ENCODE peak calls at places on chromosomes 1 and 21, in ten cellular contexts. N is CD8-positive, alpha-beta T cell; P is upper lobe of right lung; I is fibroblast of pulmonary artery; V is colonic mucosa; W is fibroblast of the aortic adventitia; D is GM12865; C is AG10803; L is CD4-positive, alpha-beta T cell; G is astrocyte of the cerebellum. E is an unnamed sample.

GRCh38 chr21:15825699-15826098 is 95.9 kb downstream of the USP25 start:
- DNase-seq in L (no peak), G (no peak), P (no peak), D (no peak), W (no peak), V (no peak), C (no peak), I (no peak), N (no peak), E (no peak)

GRCh38 chr1:213123087-213123486 is 72.0 kb downstream of the RPS6KC1 start:
- DNase-seq in I (no peak), V (no peak), W (no peak), N (no peak), D (no peak), L (no peak), G (no peak), P (no peak), C (no peak), E (no peak)

GRCh38 chr1:62782197-62782886 is 1.6 kb upstream of the ATG4C start:
- DNase-seq in I (peak), C (peak), L (no peak), N (no peak), W (peak), P (no peak), V (no peak), D (no peak), G (peak), E (no peak)

GRCh38 chr1:164602480-164603093 is 43.6 kb downstream of the PBX1 start:
- DNase-seq in W (peak), D (no peak), P (peak), I (peak), L (no peak), N (no peak), G (peak), C (peak), V (peak), E (no peak)

GRCh38 chr1:192610114-192610958 is 25.6 kb upstream of the RGS13 start:
- DNase-seq in D (peak), W (peak), N (no peak), P (no peak), C (peak), I (peak), G (peak), L (no peak), V (no peak), E (peak)

GRCh38 chr1:192589813-192590212 is 14.2 kb downstream of the RGS1 start:
- DNase-seq in D (no peak), G (no peak), W (peak), L (no peak), V (no peak), I (peak), N (no peak), P (no peak), C (peak), E (no peak)

GRCh38 chr21:41170442-41170841 is 2.5 kb downstream of the BACE2 start:
- DNase-seq in D (peak), I (peak), W (peak), N (no peak), P (no peak), G (no peak), V (peak), C (peak), L (no peak), E (no peak)

GRCh38 chr21:35232545-35233176 is 183.6 kb upstream of the RUNX1 start:
- DNase-seq in N (no peak), C (peak), P (no peak), W (peak), I (peak), L (no peak), G (peak), V (no peak), D (no peak), E (no peak)

GRCh38 chr1:90704817-90705216 is 12.3 kb downstream of the BARHL2 start:
- DNase-seq in V (no peak), I (no peak), L (no peak), G (no peak), D (no peak), P (no peak), C (no peak), W (no peak), N (no peak), E (no peak)

GRCh38 chr21:44958471-44959191 is 18.8 kb downstream of the SLX9 start:
- DNase-seq in N (no peak), G (peak), I (peak), P (no peak), W (peak), C (peak), V (no peak), L (no peak), D (no peak), E (no peak)

GRCh38 chr1:77036560-77036959 is 169.3 kb downstream of the ST6GALNAC5 start:
- DNase-seq in P (no peak), I (peak), C (peak), N (no peak), G (peak), D (peak), L (no peak), W (peak), V (no peak), E (peak)

GRCh38 chr1:63960326-63960725 is 186.5 kb downstream of the ROR1 start:
- DNase-seq in V (no peak), C (no peak), P (no peak), G (no peak), I (no peak), D (no peak), W (no peak), N (no peak), L (no peak), E (no peak)

GRCh38 chr1:42971848-42972291 is 13.2 kb upstream of the SLC2A1 start:
- DNase-seq in L (no peak), I (peak), D (no peak), V (peak), W (peak), G (no peak), N (no peak), P (no peak), C (peak), E (peak)

GRCh38 chr1:228037401-228038386 is 30.9 kb downstream of the WNT3A start:
- DNase-seq in C (no peak), L (no peak), N (peak), D (peak), P (peak), W (no peak), V (no peak), G (no peak), I (peak), E (no peak)

GRCh38 chr1:228039986-228040385 is 33.2 kb downstream of the WNT3A start:
- DNase-seq in I (no peak), L (no peak), W (no peak), D (no peak), P (peak), N (no peak), G (no peak), V (no peak), C (no peak), E (no peak)

GRCh38 chr1:228039006-228039481 is 32.2 kb downstream of the WNT3A start:
- DNase-seq in V (no peak), D (no peak), I (no peak), C (no peak), G (no peak), P (peak), N (peak), L (no peak), W (no peak), E (no peak)

GRCh38 chr1:228038387-228039005 is 31.7 kb downstream of the WNT3A start:
- DNase-seq in D (no peak), I (no peak), V (no peak), P (peak), L (no peak), C (no peak), W (no peak), N (peak), G (no peak), E (no peak)

DNA sequence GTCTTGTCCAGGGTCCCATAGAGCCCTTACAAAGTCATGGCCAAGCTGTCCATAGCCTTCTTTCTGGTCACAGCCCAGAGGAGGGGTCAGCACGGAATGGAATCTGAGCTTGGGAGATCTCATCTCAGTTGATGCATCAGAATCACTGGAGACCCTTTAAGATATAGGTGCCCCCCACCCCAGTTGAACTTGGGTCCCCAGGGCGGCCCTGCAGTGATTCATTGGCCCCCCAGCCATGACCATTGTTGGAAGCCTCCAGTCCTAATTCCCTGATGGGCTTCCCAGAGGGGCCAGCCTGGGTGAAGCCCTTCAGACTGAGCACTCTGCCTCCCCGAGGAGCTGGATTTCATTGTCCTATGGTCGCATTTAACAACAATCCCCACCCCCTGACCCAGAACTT is 32.7 kb downstream of the WNT3A start:
- DNase-seq in D (no peak), L (no peak), N (no peak), P (peak), I (no peak), W (no peak), C (no peak), G (no peak), V (no peak), E (no peak)
- TF ChIP-seq CTCF in D (no peak), L (no peak), N (no peak), P (no peak), I (no peak), W (no peak), C (no peak), G (no peak), V (no peak), E (no peak)

DNA sequence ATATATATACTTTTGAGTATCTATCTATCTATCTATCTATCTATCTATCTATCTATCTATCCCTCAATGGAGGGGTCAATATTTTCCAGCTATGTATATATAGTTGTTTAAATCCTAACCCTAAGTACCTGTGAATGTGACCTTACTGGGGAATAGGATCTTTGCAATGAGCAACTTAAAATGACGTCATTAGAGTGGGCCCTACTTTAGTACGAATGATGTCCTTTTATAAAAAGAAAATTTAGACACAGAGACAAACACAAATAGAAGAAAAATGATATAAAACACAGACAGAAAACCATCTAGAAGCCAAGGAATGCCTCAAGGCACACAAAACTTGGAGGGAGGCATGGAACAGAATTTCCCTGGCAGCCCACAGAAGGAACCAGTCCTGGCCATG is 2283.7 kb downstream of the NCAM2 start:
- DNase-seq in N (no peak), L (no peak), P (no peak), D (no peak), I (no peak), V (no peak), W (no peak), G (no peak), C (no peak), E (no peak)
- TF ChIP-seq CTCF in N (no peak), L (no peak), P (no peak), D (no peak), I (no peak), V (no peak), W (no peak), G (no peak), C (no peak), E (no peak)

GRCh38 chr1:88595355-88595754 is 88.7 kb upstream of the PKN2 start:
- DNase-seq in I (peak), V (no peak), D (peak), L (no peak), P (no peak), C (peak), G (peak), W (peak), N (no peak), E (peak)
- TF ChIP-seq CTCF in I (peak), V (peak), D (peak), L (peak), P (peak), C (peak), G (no peak), W (peak), N (peak), E (peak)

DNA sequence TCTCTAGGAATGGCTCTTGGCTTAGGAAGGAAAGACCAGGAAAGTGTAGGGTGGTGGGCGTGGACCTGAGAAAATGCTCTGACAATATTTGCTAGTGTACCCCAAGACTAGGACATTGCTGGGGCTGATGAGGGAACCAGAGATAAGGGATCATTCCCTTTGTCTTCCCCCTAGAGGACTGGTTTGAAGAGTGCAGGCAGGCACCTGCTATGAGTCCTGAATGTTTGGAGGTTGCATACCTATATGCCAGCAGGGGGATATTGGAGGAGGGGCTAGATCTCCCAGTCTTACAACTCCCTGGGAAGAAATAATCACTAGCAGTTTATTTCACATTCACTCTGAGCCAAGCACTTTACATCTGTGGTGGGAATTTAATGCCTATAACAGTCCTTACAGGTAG is 6.0 kb upstream of the BCL10 start:
- DNase-seq in I (no peak), V (no peak), P (no peak), C (no peak), W (no peak), D (no peak), L (no peak), G (no peak), N (no peak), E (no peak)
- TF ChIP-seq CTCF in I (peak), V (no peak), P (no peak), C (no peak), W (no peak), D (peak), L (no peak), G (peak), N (no peak), E (peak)

DNA sequence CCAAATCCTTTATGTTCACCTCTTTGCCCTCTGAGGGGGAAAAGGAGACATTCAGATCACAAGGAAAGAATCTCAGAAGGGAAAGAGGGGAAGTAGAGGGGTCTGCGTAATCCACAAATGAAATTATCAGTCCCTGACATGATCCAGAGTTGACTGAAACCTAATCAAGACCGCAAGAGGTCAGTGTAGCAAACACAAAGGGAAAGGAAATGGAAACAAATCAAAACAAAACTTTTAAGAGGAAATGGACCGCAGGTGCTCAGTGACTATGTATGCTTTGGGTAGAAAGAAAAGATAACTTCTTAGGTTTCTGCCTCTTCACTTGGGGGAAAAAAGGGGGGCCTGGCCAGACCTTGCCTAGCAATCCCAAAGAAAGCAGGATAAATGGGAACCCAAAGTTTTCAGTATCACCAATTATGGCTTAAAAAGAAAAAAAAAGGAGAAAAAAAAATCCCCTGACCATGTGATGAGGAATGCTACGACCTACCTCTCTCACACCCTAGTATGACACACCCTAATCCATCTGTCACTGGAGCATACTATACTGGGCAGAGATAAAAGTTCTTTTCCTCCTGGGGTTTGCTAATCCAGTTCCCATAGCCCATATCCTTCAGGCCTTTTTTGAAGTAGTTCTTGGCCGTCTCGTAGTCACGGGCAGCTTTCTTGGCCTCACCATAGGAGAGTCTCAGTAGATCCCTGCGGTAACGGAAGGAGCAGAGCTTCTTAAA is 16.9 kb downstream of the CHRNB2 start:
- DNase-seq in P (no peak), G (no peak), L (no peak), I (peak), W (no peak), N (no peak), V (no peak), D (peak), C (no peak), E (no peak)
- TF ChIP-seq CTCF in P (no peak), G (no peak), L (no peak), I (peak), W (no peak), N (no peak), V (no peak), D (no peak), C (no peak), E (no peak)

GRCh38 chr1:49016030-49016991 is 239.6 kb upstream of the BEND5 start:
- DNase-seq in V (no peak), C (peak), P (no peak), G (no peak), I (no peak), L (no peak), D (no peak), N (no peak), W (no peak), E (no peak)
- TF ChIP-seq CTCF in V (no peak), C (peak), P (no peak), G (no peak), I (no peak), L (no peak), D (no peak), N (no peak), W (no peak), E (no peak)

E was measured in HFF-Myc.